ENCODE peak calls at places on chromosomes 16 and 17, in ten cellular contexts. I is uterus, Q is AG10803, X is AG09319, A is Peyer's patch, H is iPS DF 19.7, E is GM03348, L is occipital lobe, P is cardiac fibroblast, Z is HS-27A. M is an unnamed sample.

GRCh38 chr16:54015147-54015546 is 271.4 kb downstream of the IRX3 start:
- DNase-seq in I (no peak), Q (no peak), X (no peak), A (no peak), H (no peak), E (no peak), L (no peak), P (no peak), Z (no peak), M (no peak)

GRCh38 chr17:4565209-4566141 is 5.1 kb upstream of the GGT6 start:
- DNase-seq in I (peak; percentile 58), Q (peak; percentile 73), X (peak; percentile 25), A (peak; percentile 88), H (peak; percentile 83), E (peak; percentile 88), L (peak; percentile 16), P (peak; percentile 84), Z (no peak), M (peak; percentile 52)

GRCh38 chr16:81562926-81563325 is 118.3 kb downstream of the CMIP start:
- DNase-seq in I (no peak), Q (no peak), X (no peak), A (no peak), H (no peak), E (no peak), L (no peak), P (no peak), Z (no peak), M (no peak)

GRCh38 chr16:17396762-17397498 is 73.8 kb downstream of the XYLT1 start:
- DNase-seq in I (peak; percentile 42), Q (peak; percentile 35), X (peak; percentile 56), A (peak; percentile 76), H (no peak), E (no peak), L (no peak), P (peak; percentile 70), Z (no peak), M (peak; percentile 78)

GRCh38 chr16:1548234-1548633 is 14.8 kb downstream of the TMEM204 start:
- DNase-seq in I (no peak), Q (no peak), X (no peak), A (no peak), H (no peak), E (no peak), L (no peak), P (peak; percentile 54), Z (no peak), M (peak; percentile 33)

GRCh38 chr16:89860747-89861304 is 12.6 kb upstream of the TCF25 start:
- DNase-seq in I (peak; percentile 50), Q (peak; percentile 24), X (no peak), A (peak; percentile 86), H (no peak), E (peak; percentile 93), L (no peak), P (peak; percentile 59), Z (no peak), M (no peak)

GRCh38 chr16:56311208-56312027 is 113.9 kb downstream of the AMFR start:
- DNase-seq in I (no peak), Q (no peak), X (no peak), A (no peak), H (no peak), E (no peak), L (no peak), P (no peak), Z (no peak), M (no peak)

GRCh38 chr17:35775039-35775438 is 14.4 kb downstream of the C17orf50 start:
- DNase-seq in I (no peak), Q (no peak), X (no peak), A (no peak), H (no peak), E (no peak), L (no peak), P (no peak), Z (no peak), M (no peak)

GRCh38 chr17:28737770-28738679 is 5.8 kb upstream of the TRAF4 start:
- DNase-seq in I (no peak), Q (no peak), X (no peak), A (peak; percentile 89), H (no peak), E (no peak), L (no peak), P (no peak), Z (no peak), M (no peak)

GRCh38 chr17:73228748-73229236 is 32.9 kb downstream of the CPSF4L start:
- DNase-seq in I (peak; percentile 51), Q (peak; percentile 85), X (peak; percentile 62), A (peak; percentile 76), H (no peak), E (peak; percentile 92), L (peak; percentile 28), P (peak; percentile 87), Z (peak; percentile 38), M (no peak)